ENCODE peak calls at places on chromosomes 2 and 18, in six cellular contexts. W is Calu3; Q is GDM1; M is activated CD8-positive, alpha-beta T cell treated with anti-CD3 and anti-CD28 coated beads, Interleukin-2, amount 10 ng/mL, durations not matched to agents 7 days and 5 days; A is neuronal stem cell; G is choroid plexus epithelial cell. T is an unnamed sample.

GRCh38 chr18:8987250-8987649 is 115.2 kb upstream of the NDUFV2 start:
- DNase-seq in W (no peak), Q (no peak), M (no peak), A (no peak), G (no peak), T (no peak)

GRCh38 chr18:55189972-55190371 is 230.7 kb upstream of the CCDC68 start:
- DNase-seq in W (no peak), Q (no peak), M (no peak), A (peak; percentile 23), G (no peak), T (no peak)

GRCh38 chr2:160241251-160242137 is 41.4 kb upstream of the ITGB6 start:
- DNase-seq in W (peak; percentile 85), Q (no peak), M (no peak), A (no peak), G (peak; percentile 80), T (peak; percentile 88)

GRCh38 chr2:103788875-103789715 is 1027.3 kb downstream of the TMEM182 start:
- DNase-seq in W (peak; percentile 71), Q (no peak), M (no peak), A (peak; percentile 88), G (peak; percentile 4), T (peak; percentile 7)

GRCh38 chr2:186543561-186544131 is 46.2 kb upstream of the ITGAV start:
- DNase-seq in W (no peak), Q (no peak), M (no peak), A (no peak), G (peak; percentile 58), T (peak; percentile 81)

GRCh38 chr18:22846088-22846683 is 86.9 kb upstream of the RBBP8 start:
- DNase-seq in W (no peak), Q (no peak), M (no peak), A (no peak), G (peak; percentile 63), T (peak; percentile 15)

GRCh38 chr2:191691016-191691725 is 13.2 kb downstream of the NABP1 start:
- DNase-seq in W (peak; percentile 53), Q (peak; percentile 47), M (peak; percentile 74), A (no peak), G (peak; percentile 95), T (peak; percentile 83)

GRCh38 chr2:114218368-114218767 is 224.1 kb upstream of the DPP10 start:
- DNase-seq in W (no peak), Q (no peak), M (no peak), A (no peak), G (no peak), T (no peak)

GRCh38 chr2:144460981-144461766 is 58.7 kb downstream of the ZEB2 start:
- DNase-seq in W (no peak), Q (no peak), M (no peak), A (no peak), G (peak; percentile 88), T (no peak)

GRCh38 chr2:62495777-62496176 is 10.2 kb downstream of the TMEM17 start:
- DNase-seq in W (no peak), Q (no peak), M (no peak), A (no peak), G (no peak), T (no peak)

GRCh38 chr18:21359746-21360145 is 117.7 kb downstream of the GREB1L start:
- DNase-seq in W (no peak), Q (no peak), M (no peak), A (no peak), G (no peak), T (no peak)

GRCh38 chr2:127118038-127118437 is 11.1 kb upstream of the BIN1 start:
- DNase-seq in W (no peak), Q (no peak), M (no peak), A (no peak), G (no peak), T (no peak)

GRCh38 chr18:75218524-75218923 is 7.9 kb downstream of the TSHZ1 start:
- DNase-seq in W (peak; percentile 26), Q (no peak), M (no peak), A (no peak), G (no peak), T (no peak)

GRCh38 chr2:12303181-12304030 is 413.3 kb upstream of the TRIB2 start:
- DNase-seq in W (no peak), Q (no peak), M (peak; percentile 56), A (no peak), G (peak; percentile 99), T (peak; percentile 98)

GRCh38 chr2:52613064-52613463 is 1154.5 kb upstream of the CHAC2 start:
- DNase-seq in W (no peak), Q (no peak), M (no peak), A (peak; percentile 9), G (peak; percentile 31), T (peak; percentile 3)

GRCh38 chr2:23988371-23988770 is 21.5 kb upstream of the MFSD2B start:
- DNase-seq in W (no peak), Q (no peak), M (no peak), A (no peak), G (peak; percentile 23), T (no peak)

GRCh38 chr2:203498161-203498560 is 36.9 kb downstream of the RAPH1 start:
- DNase-seq in W (no peak), Q (no peak), M (no peak), A (no peak), G (peak; percentile 81), T (peak; percentile 81)

T was measured in mesenchymal stem cell.